ENCODE peak calls at places on chromosomes 2 and 18, in four cellular contexts. One of them, this sample, is unnamed.

GRCh38 chr2:128390991-128391630 is 72.4 kb upstream of the HS6ST1 start:
- DNase-seq in HFFc6: no peak
- DNase-seq in glutamatergic neuron: no peak
- DNase-seq in upper lobe of right lung: peak
- DNase-seq in this sample: peak

GRCh38 chr18:34342960-34343359 is 118.2 kb upstream of the NOL4 start:
- DNase-seq in HFFc6: no peak
- DNase-seq in glutamatergic neuron: no peak
- DNase-seq in upper lobe of right lung: no peak
- DNase-seq in this sample: no peak

GRCh38 chr2:37829202-37829601 is 95.9 kb upstream of the RMDN2 start:
- DNase-seq in HFFc6: peak
- DNase-seq in glutamatergic neuron: no peak
- DNase-seq in upper lobe of right lung: no peak
- DNase-seq in this sample: no peak

GRCh38 chr2:144357623-144358400 is 162.1 kb downstream of the ZEB2 start:
- DNase-seq in HFFc6: peak
- DNase-seq in glutamatergic neuron: no peak
- DNase-seq in upper lobe of right lung: no peak
- DNase-seq in this sample: no peak

GRCh38 chr2:178246696-178247095 is 52.4 kb downstream of the OSBPL6 start:
- DNase-seq in HFFc6: no peak
- DNase-seq in glutamatergic neuron: no peak
- DNase-seq in upper lobe of right lung: no peak
- DNase-seq in this sample: no peak

GRCh38 chr2:207768891-207769596 is 662 bp downstream of the FZD5 start:
- DNase-seq in HFFc6: no peak
- DNase-seq in glutamatergic neuron: peak
- DNase-seq in upper lobe of right lung: peak
- DNase-seq in this sample: peak

GRCh38 chr2:100193334-100193733 is 50.9 kb upstream of the AFF3 start:
- DNase-seq in HFFc6: no peak
- DNase-seq in glutamatergic neuron: no peak
- DNase-seq in upper lobe of right lung: peak
- DNase-seq in this sample: no peak

GRCh38 chr18:31741096-31741735 is 19.5 kb downstream of the SLC25A52 start:
- DNase-seq in HFFc6: peak
- DNase-seq in glutamatergic neuron: peak
- DNase-seq in upper lobe of right lung: no peak
- DNase-seq in this sample: no peak

GRCh38 chr2:206853880-206854279 is 85.4 kb upstream of the CPO start:
- DNase-seq in HFFc6: no peak
- DNase-seq in glutamatergic neuron: no peak
- DNase-seq in upper lobe of right lung: no peak
- DNase-seq in this sample: no peak

GRCh38 chr18:58541789-58542425 is 87.0 kb downstream of the ALPK2 start:
- DNase-seq in HFFc6: peak
- DNase-seq in glutamatergic neuron: no peak
- DNase-seq in upper lobe of right lung: no peak
- DNase-seq in this sample: no peak

GRCh38 chr2:189545424-189545823 is 35.2 kb downstream of the SLC40A1 start:
- DNase-seq in HFFc6: no peak
- DNase-seq in glutamatergic neuron: no peak
- DNase-seq in upper lobe of right lung: no peak
- DNase-seq in this sample: no peak

GRCh38 chr18:52219102-52219501 is 120.9 kb upstream of the DCC start:
- DNase-seq in HFFc6: no peak
- DNase-seq in glutamatergic neuron: no peak
- DNase-seq in upper lobe of right lung: no peak
- DNase-seq in this sample: no peak

GRCh38 chr18:47149457-47150028 is 757 bp downstream of the HDHD2 start:
- DNase-seq in HFFc6: no peak
- DNase-seq in glutamatergic neuron: no peak
- DNase-seq in upper lobe of right lung: no peak
- DNase-seq in this sample: no peak

GRCh38 chr2:223007531-223007930 is 44.5 kb upstream of the KCNE4 start:
- DNase-seq in HFFc6: peak
- DNase-seq in glutamatergic neuron: no peak
- DNase-seq in upper lobe of right lung: no peak
- DNase-seq in this sample: no peak

GRCh38 chr18:58473071-58473470 is 155.8 kb downstream of the ALPK2 start:
- DNase-seq in HFFc6: no peak
- DNase-seq in glutamatergic neuron: no peak
- DNase-seq in upper lobe of right lung: no peak
- DNase-seq in this sample: no peak

GRCh38 chr2:29253495-29253894 is 138.3 kb downstream of the CLIP4 start:
- DNase-seq in HFFc6: no peak
- DNase-seq in glutamatergic neuron: no peak
- DNase-seq in upper lobe of right lung: no peak
- DNase-seq in this sample: no peak

GRCh38 chr2:190585000-190585678 is 50.6 kb upstream of the NEMP2 start:
- DNase-seq in HFFc6: no peak
- DNase-seq in glutamatergic neuron: no peak
- DNase-seq in upper lobe of right lung: no peak
- DNase-seq in this sample: no peak

GRCh38 chr2:64932327-64933216 is 56.6 kb upstream of the SLC1A4 start:
- DNase-seq in HFFc6: no peak
- DNase-seq in glutamatergic neuron: no peak
- DNase-seq in upper lobe of right lung: no peak
- DNase-seq in this sample: no peak

GRCh38 chr18:59035591-59035990 is 104.1 kb upstream of the SEC11C start:
- DNase-seq in HFFc6: no peak
- DNase-seq in glutamatergic neuron: no peak
- DNase-seq in upper lobe of right lung: no peak
- DNase-seq in this sample: peak

GRCh38 chr2:239444626-239445625 is 44.1 kb upstream of the HDAC4 start:
- DNase-seq in HFFc6: peak
- DNase-seq in glutamatergic neuron: no peak
- DNase-seq in upper lobe of right lung: peak
- DNase-seq in this sample: peak

GRCh38 chr18:9824474-9824832 is 61.3 kb upstream of the TXNDC2 start:
- DNase-seq in HFFc6: peak
- DNase-seq in glutamatergic neuron: no peak
- DNase-seq in upper lobe of right lung: no peak
- DNase-seq in this sample: no peak

GRCh38 chr2:231003186-231003585 is 7.3 kb downstream of the SPATA3 start:
- DNase-seq in HFFc6: no peak
- DNase-seq in glutamatergic neuron: no peak
- DNase-seq in upper lobe of right lung: no peak
- DNase-seq in this sample: no peak

GRCh38 chr18:2515908-2516625 is 55.2 kb downstream of the METTL4 start:
- DNase-seq in HFFc6: peak
- DNase-seq in glutamatergic neuron: no peak
- DNase-seq in upper lobe of right lung: no peak
- DNase-seq in this sample: no peak

GRCh38 chr18:74654637-74655036 is 57.0 kb downstream of the ZNF407 start:
- DNase-seq in HFFc6: peak
- DNase-seq in glutamatergic neuron: no peak
- DNase-seq in upper lobe of right lung: no peak
- DNase-seq in this sample: no peak

GRCh38 chr2:39728941-39729351 is 50.1 kb downstream of the THUMPD2 start:
- DNase-seq in HFFc6: peak
- DNase-seq in glutamatergic neuron: peak
- DNase-seq in upper lobe of right lung: peak
- DNase-seq in this sample: no peak

GRCh38 chr2:64052468-64053241 is 33.4 kb upstream of the VPS54 start:
- DNase-seq in HFFc6: no peak
- DNase-seq in glutamatergic neuron: no peak
- DNase-seq in upper lobe of right lung: no peak
- DNase-seq in this sample: no peak

GRCh38 chr2:37616674-37616999 is 54.8 kb downstream of the CDC42EP3 start:
- DNase-seq in HFFc6: no peak
- DNase-seq in glutamatergic neuron: no peak
- DNase-seq in upper lobe of right lung: no peak
- DNase-seq in this sample: no peak

GRCh38 chr2:132489150-132489549 is 72.5 kb downstream of the GPR39 start:
- DNase-seq in HFFc6: no peak
- DNase-seq in glutamatergic neuron: no peak
- DNase-seq in upper lobe of right lung: no peak
- DNase-seq in this sample: no peak

GRCh38 chr18:57430983-57431382 is 4.2 kb upstream of the ONECUT2 start:
- DNase-seq in HFFc6: no peak
- DNase-seq in glutamatergic neuron: no peak
- DNase-seq in upper lobe of right lung: no peak
- DNase-seq in this sample: no peak

GRCh38 chr2:229930656-229931055 is 8.4 kb downstream of the FBXO36 start:
- DNase-seq in HFFc6: no peak
- DNase-seq in glutamatergic neuron: no peak
- DNase-seq in upper lobe of right lung: no peak
- DNase-seq in this sample: no peak

GRCh38 chr2:42722328-42723190 is 41.4 kb downstream of the OXER1 start:
- DNase-seq in HFFc6: peak
- DNase-seq in glutamatergic neuron: no peak
- DNase-seq in upper lobe of right lung: peak
- DNase-seq in this sample: no peak

GRCh38 chr18:50610349-50610748 is 50.5 kb downstream of the MAPK4 start:
- DNase-seq in HFFc6: no peak
- DNase-seq in glutamatergic neuron: no peak
- DNase-seq in upper lobe of right lung: no peak
- DNase-seq in this sample: no peak

GRCh38 chr2:40130251-40130994 is 321.5 kb downstream of the SLC8A1 start:
- DNase-seq in HFFc6: peak
- DNase-seq in glutamatergic neuron: no peak
- DNase-seq in upper lobe of right lung: no peak
- DNase-seq in this sample: no peak

GRCh38 chr2:24083567-24084385 is 858 bp downstream of the TP53I3 start:
- DNase-seq in HFFc6: peak
- DNase-seq in glutamatergic neuron: peak
- DNase-seq in upper lobe of right lung: peak
- DNase-seq in this sample: no peak
- TF ChIP-seq CTCF in HFFc6: no peak
- TF ChIP-seq CTCF in glutamatergic neuron: no peak
- TF ChIP-seq CTCF in upper lobe of right lung: no peak
- TF ChIP-seq CTCF in this sample: no peak

GRCh38 chr2:218897394-218898108 is 16.9 kb downstream of the WNT10A start:
- DNase-seq in HFFc6: no peak
- DNase-seq in glutamatergic neuron: no peak
- DNase-seq in upper lobe of right lung: no peak
- DNase-seq in this sample: no peak
- TF ChIP-seq CTCF in HFFc6: no peak
- TF ChIP-seq CTCF in glutamatergic neuron: no peak
- TF ChIP-seq CTCF in upper lobe of right lung: no peak
- TF ChIP-seq CTCF in this sample: no peak

DNA sequence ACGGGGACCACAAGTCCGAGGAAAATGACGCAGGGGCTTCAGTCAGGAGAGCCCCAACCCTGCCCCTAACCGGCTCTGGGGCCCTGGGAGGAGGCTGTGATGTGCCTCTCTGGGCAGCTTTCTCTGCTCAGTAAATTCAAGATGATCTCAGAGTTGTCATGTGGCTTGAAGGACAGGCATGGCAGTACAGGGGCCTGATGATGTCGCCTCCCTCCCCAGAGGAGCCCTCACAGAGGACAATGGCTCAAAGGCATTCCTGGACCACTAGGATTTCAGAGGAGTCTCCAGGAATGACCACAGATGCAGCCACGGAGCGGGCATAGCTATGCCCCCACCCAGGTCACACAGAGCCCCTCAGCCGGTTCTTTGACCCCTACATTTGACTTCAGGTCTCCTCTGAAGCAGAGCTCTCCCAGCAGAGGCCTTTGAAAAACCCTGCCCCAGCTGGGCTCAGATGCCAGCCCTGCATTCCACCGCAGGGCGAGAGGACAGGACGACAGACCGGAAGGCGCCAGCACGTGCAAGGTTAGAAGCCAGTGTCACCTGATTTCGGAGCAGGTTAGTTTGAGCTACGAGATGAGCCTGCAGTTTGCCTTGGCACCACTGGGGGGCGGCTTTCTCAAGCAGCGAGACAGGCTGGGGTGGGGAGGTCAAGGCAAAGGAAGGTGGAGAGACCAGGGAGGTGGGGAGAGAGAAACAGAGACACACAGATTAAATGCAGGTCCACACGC is 39.2 kb downstream of the BIN1 start:
- DNase-seq in HFFc6: peak
- DNase-seq in glutamatergic neuron: peak
- DNase-seq in upper lobe of right lung: peak
- DNase-seq in this sample: no peak
- TF ChIP-seq CTCF in HFFc6: peak
- TF ChIP-seq CTCF in glutamatergic neuron: peak
- TF ChIP-seq CTCF in upper lobe of right lung: peak
- TF ChIP-seq CTCF in this sample: peak

DNA sequence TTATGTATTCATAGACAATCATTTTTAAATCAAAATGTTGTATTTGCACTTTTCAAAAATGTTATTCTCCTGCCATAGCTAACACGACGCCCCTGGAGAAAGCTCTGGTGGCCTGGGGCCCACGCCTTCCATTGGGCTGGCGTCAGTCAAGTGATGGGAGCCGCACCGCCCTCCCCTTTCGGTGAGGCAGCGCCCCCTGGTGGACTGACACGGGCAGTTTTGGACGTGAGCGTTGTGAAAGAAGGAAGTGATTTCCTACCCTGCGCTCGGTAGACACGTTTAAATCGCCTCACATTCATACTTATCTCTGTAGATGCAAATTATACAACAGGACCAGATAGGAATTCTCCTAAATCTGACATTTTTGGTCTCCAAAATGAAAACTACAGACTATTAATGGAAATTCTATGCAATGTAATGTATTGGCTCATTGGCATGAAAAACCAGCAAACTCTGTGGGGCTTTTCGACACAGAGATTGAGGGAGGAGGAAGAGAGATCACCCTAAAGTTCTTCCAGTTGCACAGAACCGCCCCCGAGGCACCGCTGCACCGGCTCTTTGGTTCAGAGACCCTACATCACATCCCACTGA is 326.2 kb upstream of the SOX11 start:
- DNase-seq in HFFc6: no peak
- DNase-seq in glutamatergic neuron: peak
- DNase-seq in upper lobe of right lung: peak
- DNase-seq in this sample: no peak
- TF ChIP-seq CTCF in HFFc6: peak
- TF ChIP-seq CTCF in glutamatergic neuron: peak
- TF ChIP-seq CTCF in upper lobe of right lung: peak
- TF ChIP-seq CTCF in this sample: no peak

GRCh38 chr2:236512902-236513433 is 56.7 kb upstream of the ACKR3 start:
- DNase-seq in HFFc6: peak
- DNase-seq in glutamatergic neuron: peak
- DNase-seq in upper lobe of right lung: peak
- DNase-seq in this sample: no peak
- TF ChIP-seq CTCF in HFFc6: peak
- TF ChIP-seq CTCF in glutamatergic neuron: peak
- TF ChIP-seq CTCF in upper lobe of right lung: peak
- TF ChIP-seq CTCF in this sample: peak

DNA sequence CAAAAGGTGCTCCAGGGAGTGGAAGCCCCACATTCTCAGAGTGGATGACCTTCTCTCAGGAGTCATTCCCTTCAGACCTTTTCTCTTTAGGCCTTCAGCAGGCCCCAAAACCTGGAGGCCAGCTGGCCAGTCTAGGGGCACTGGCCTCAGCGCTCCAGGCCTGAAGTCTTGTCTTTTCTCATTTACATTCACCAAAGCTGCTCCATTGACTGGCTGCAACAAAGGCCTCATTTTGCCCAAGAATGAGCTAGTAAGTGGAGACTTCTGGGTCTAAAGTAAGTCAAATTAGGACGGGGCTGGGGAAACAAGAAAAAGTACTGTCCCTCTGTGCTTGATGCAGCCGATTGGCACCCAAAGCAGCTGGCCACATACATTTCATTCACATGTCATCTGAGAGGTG is 83.9 kb upstream of the RIOK3 start:
- DNase-seq in HFFc6: no peak
- DNase-seq in glutamatergic neuron: no peak
- DNase-seq in upper lobe of right lung: no peak
- DNase-seq in this sample: no peak
- TF ChIP-seq CTCF in HFFc6: no peak
- TF ChIP-seq CTCF in glutamatergic neuron: no peak
- TF ChIP-seq CTCF in upper lobe of right lung: no peak
- TF ChIP-seq CTCF in this sample: no peak